ENCODE peak calls at places on chromosomes 3 and 15, in eight cellular contexts. W is stomach, Q is GM12878, L is GM23338, N is transverse colon, M is HL-60, K is esophagus muscularis mucosa, R is breast epithelium. U is an unnamed sample.

GRCh38 chr3:150169279-150169970 is 198.7 kb upstream of the PFN2 start:
- DNase-seq in W (no peak), Q (no peak), L (no peak), N (no peak), M (no peak), K (no peak), R (no peak), U (no peak)

GRCh38 chr3:72657666-72658065 is 190.6 kb downstream of the SHQ1 start:
- DNase-seq in W (no peak), Q (peak; percentile 24), L (no peak), N (no peak), M (peak; percentile 58), K (no peak), R (no peak), U (no peak)

GRCh38 chr3:123758081-123758564 is 126.0 kb downstream of the MYLK start:
- DNase-seq in W (no peak), Q (no peak), L (no peak), N (no peak), M (no peak), K (no peak), R (no peak), U (no peak)

GRCh38 chr3:109336272-109336957 is 931 bp downstream of the DPPA4 start:
- DNase-seq in W (no peak), Q (no peak), L (no peak), N (no peak), M (no peak), K (no peak), R (no peak), U (no peak)

GRCh38 chr3:20742903-20743302 is 556.9 kb upstream of the SGO1 start:
- DNase-seq in W (no peak), Q (no peak), L (peak; percentile 58), N (no peak), M (no peak), K (no peak), R (no peak), U (no peak)

GRCh38 chr3:195372220-195372619 is 70.6 kb downstream of the ACAP2 start:
- DNase-seq in W (no peak), Q (no peak), L (no peak), N (no peak), M (no peak), K (no peak), R (no peak), U (no peak)

GRCh38 chr15:74787251-74788041 is 5.6 kb downstream of the CSK start:
- DNase-seq in W (peak; percentile 72), Q (peak; percentile 97), L (peak; percentile 90), N (peak; percentile 88), M (peak; percentile 99), K (no peak), R (peak; percentile 62), U (peak; percentile 97)

GRCh38 chr3:171282041-171282440 is 178.2 kb downstream of the TNIK start:
- DNase-seq in W (no peak), Q (no peak), L (no peak), N (no peak), M (no peak), K (no peak), R (no peak), U (no peak)

GRCh38 chr3:49925485-49925884 is 4.1 kb downstream of the MON1A start:
- DNase-seq in W (no peak), Q (no peak), L (no peak), N (no peak), M (no peak), K (no peak), R (no peak), U (no peak)

GRCh38 chr3:127157181-127157828 is 35.6 kb upstream of the PRR23E start:
- DNase-seq in W (no peak), Q (no peak), L (no peak), N (peak; percentile 24), M (no peak), K (no peak), R (no peak), U (no peak)

GRCh38 chr3:135565481-135565880 is 400.0 kb upstream of the PPP2R3A start:
- DNase-seq in W (no peak), Q (no peak), L (no peak), N (no peak), M (no peak), K (peak; percentile 53), R (no peak), U (no peak)

GRCh38 chr3:135559802-135560201 is 405.7 kb upstream of the PPP2R3A start:
- DNase-seq in W (no peak), Q (no peak), L (no peak), N (no peak), M (no peak), K (peak; percentile 86), R (no peak), U (no peak)

GRCh38 chr3:135560847-135561246 is 404.7 kb upstream of the PPP2R3A start:
- DNase-seq in W (no peak), Q (no peak), L (no peak), N (no peak), M (no peak), K (peak; percentile 70), R (no peak), U (no peak)

GRCh38 chr3:135567223-135567622 is 398.3 kb upstream of the PPP2R3A start:
- DNase-seq in W (no peak), Q (no peak), L (no peak), N (no peak), M (no peak), K (peak; percentile 84), R (no peak), U (no peak)

DNA sequence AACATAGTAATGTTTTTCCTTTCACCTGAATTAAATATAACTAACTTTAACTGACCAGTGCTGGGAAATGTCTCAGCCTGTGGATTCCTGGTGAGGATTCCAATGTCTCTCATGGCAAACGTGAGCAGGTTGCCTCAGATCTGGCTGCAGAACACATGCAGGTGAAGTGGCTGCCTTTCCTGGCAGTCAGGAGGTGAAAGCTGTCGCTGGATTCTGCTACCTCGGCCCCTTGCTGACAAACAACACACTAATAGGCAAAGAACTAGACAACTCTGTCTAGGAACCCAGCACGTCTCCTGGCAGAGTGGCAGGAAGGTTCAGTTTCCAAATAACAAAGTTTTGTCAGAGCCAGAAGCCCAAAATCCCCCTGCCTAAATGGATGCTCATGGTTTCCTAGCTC is 400.8 kb upstream of the PPP2R3A start:
- DNase-seq in W (no peak), Q (no peak), L (no peak), N (no peak), M (no peak), K (no peak), R (no peak), U (no peak)
- H3K4me3 ChIP-seq in W (no peak overlapping the region), Q (no peak overlapping the region), L (no peak overlapping the region), N (no peak overlapping the region), M (no peak overlapping the region), K (no peak overlapping the region), R (no peak overlapping the region), U (no peak overlapping the region)

GRCh38 chr3:194140520-194141414 is 4.8 kb downstream of the HES1 start:
- DNase-seq in W (peak; percentile 48), Q (no peak), L (peak; percentile 93), N (peak; percentile 49), M (no peak), K (no peak), R (no peak), U (peak; percentile 88)
- TF ChIP-seq POLR2AphosphoS5 in W (no peak), Q (no peak), L (no peak), N (no peak), M (no peak), K (no peak), R (no peak), U (peak; percentile 67)

GRCh38 chr15:52256366-52256765 is 39.2 kb downstream of the MYO5C start:
- DNase-seq in W (peak; percentile 74), Q (peak; percentile 76), L (peak; percentile 87), N (peak; percentile 79), M (peak; percentile 71), K (peak; percentile 96), R (peak; percentile 62), U (peak; percentile 86)
- TF ChIP-seq CTCF in W (peak; percentile 45), Q (peak; percentile 71), L (peak; percentile 69), N (peak; percentile 89), M (peak; percentile 66), K (peak; percentile 78), R (peak; percentile 90), U (peak; percentile 73)

GRCh38 chr15:83192742-83193141 is 14.9 kb downstream of the HDGFL3 start:
- DNase-seq in W (no peak), Q (no peak), L (no peak), N (no peak), M (no peak), K (no peak), R (no peak), U (no peak)
- H3K4me3 ChIP-seq in W (no peak overlapping the region), Q (no peak overlapping the region), L (no peak overlapping the region), N (no peak overlapping the region), M (no peak overlapping the region), K (no peak overlapping the region), R (no peak overlapping the region), U (no peak overlapping the region)

DNA sequence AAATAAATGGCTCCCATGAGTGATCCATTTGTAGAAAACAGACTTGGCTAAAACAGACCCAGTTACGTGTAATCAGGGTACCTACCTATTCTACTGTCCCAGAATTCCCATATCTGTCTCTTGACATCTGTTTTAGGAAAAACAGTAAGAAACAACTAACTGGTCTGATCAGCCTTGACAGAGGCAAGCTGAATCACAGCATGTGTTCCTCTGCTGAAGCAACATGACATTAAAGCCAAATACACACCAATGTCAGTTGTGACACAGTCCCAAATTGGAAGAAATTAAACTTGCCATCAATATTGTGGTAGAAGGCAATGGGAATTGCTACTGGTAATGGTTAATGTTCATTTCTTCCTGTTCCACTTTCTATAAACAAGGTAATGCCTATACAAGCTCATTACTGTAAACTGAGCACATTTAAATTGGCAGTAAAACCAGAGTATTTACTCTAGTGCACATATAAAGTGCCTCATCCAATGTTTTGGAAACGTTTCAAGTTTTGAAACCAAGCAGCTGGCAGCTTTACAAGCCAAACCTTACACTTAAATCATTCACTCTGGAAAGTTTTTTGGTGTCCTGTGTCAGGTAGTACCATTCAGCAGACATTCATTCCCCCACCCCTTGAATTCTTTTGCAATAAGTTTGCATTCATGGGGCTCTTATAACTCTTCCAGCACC is 26.9 kb downstream of the ALDH1A2 start:
- DNase-seq in W (peak; percentile 52), Q (no peak), L (no peak), N (peak; percentile 52), M (no peak), K (no peak), R (no peak), U (no peak)
- TF ChIP-seq POLR2AphosphoS5 in W (no peak), Q (no peak), L (no peak), N (peak; percentile 43), M (no peak), K (no peak), R (no peak), U (no peak)